ENCODE peak calls at places on chromosome 17, in five cellular contexts. A, P, Q, U and M are unnamed samples.

GRCh38 chr17:67365762-67366192 is 600 bp downstream of the PSMD12 start:
- DNase-seq in A (peak; percentile 60), Q (no peak), U (peak; percentile 34), P (no peak), M (peak; percentile 20)

GRCh38 chr17:21510686-21511367 is 134.7 kb downstream of the KCNJ12 start:
- DNase-seq in Q (peak; percentile 24), P (no peak), A (no peak), U (peak; percentile 17), M (no peak)

GRCh38 chr17:73770115-73770848 is 126.0 kb upstream of the SDK2 start:
- DNase-seq in A (no peak), P (no peak), U (no peak), Q (no peak), M (no peak)

GRCh38 chr17:17206149-17206912 is at the start of gene PLD6:
- DNase-seq in P (no peak), U (peak; percentile 94), A (no peak), Q (no peak), M (peak; percentile 97)

GRCh38 chr17:63474174-63474913 is 2.5 kb upstream of the ACE start:
- DNase-seq in Q (no peak), U (no peak), P (no peak), A (no peak), M (no peak)

GRCh38 chr17:42097691-42098661 is at the start of gene ZNF385C:
- DNase-seq in U (peak; percentile 25), P (no peak), A (no peak), Q (peak; percentile 69), M (no peak)

GRCh38 chr17:17171186-17171585 is 34.9 kb downstream of the PLD6 start:
- DNase-seq in A (no peak), Q (no peak), U (no peak), P (no peak), M (no peak)

GRCh38 chr17:50638572-50638850 is 3.8 kb downstream of the ABCC3 start:
- DNase-seq in P (no peak), A (no peak), Q (no peak), U (no peak), M (no peak)

GRCh38 chr17:27808629-27809028 is 8.3 kb upstream of the NOS2 start:
- DNase-seq in Q (no peak), P (no peak), U (no peak), A (no peak), M (no peak)

GRCh38 chr17:520447-521167 is 168.0 kb upstream of the RPH3AL start:
- DNase-seq in A (no peak), Q (no peak), U (no peak), P (no peak), M (no peak)

GRCh38 chr17:48071654-48072053 is 23.5 kb downstream of the NFE2L1 start:
- DNase-seq in Q (no peak), U (no peak), A (no peak), P (no peak), M (no peak)

GRCh38 chr17:1091190-1091534 is 88.6 kb downstream of the ABR start:
- DNase-seq in U (no peak), P (no peak), Q (no peak), A (no peak), M (no peak)

GRCh38 chr17:48779421-48779820 is 37.6 kb downstream of the TTLL6 start:
- DNase-seq in P (no peak), A (no peak), U (no peak), Q (no peak), M (no peak)

GRCh38 chr17:78365561-78366108 is 5.8 kb upstream of the SOCS3 start:
- DNase-seq in A (no peak), Q (peak; percentile 98), P (peak; percentile 96), U (no peak), M (no peak)

GRCh38 chr17:27544350-27545131 is 86.4 kb upstream of the LGALS9 start:
- DNase-seq in Q (no peak), A (peak; percentile 48), P (no peak), U (peak; percentile 11), M (no peak)

GRCh38 chr17:12814718-12815117 is 25.4 kb downstream of the ARHGAP44 start:
- DNase-seq in A (peak; percentile 48), U (no peak), P (no peak), Q (no peak), M (no peak)

GRCh38 chr17:41098042-41098441 is at the start of gene KRTAP4-8:
- DNase-seq in P (no peak), Q (no peak), A (no peak), U (no peak), M (no peak)

GRCh38 chr17:65638221-65638940 is 76.9 kb upstream of the AXIN2 start:
- DNase-seq in A (no peak), Q (no peak), P (no peak), U (no peak), M (no peak)

GRCh38 chr17:17229416-17230098 is 7.4 kb downstream of the FLCN start:
- DNase-seq in P (no peak), Q (no peak), A (no peak), U (no peak), M (no peak)

GRCh38 chr17:901964-902363 is 77.6 kb downstream of the NXN start:
- DNase-seq in U (no peak), Q (no peak), A (no peak), P (no peak), M (no peak)

GRCh38 chr17:43766413-43767052 is 7.9 kb upstream of the SOST start:
- DNase-seq in Q (peak; percentile 83), P (peak; percentile 68), A (peak; percentile 71), U (peak; percentile 10), M (peak; percentile 64)

GRCh38 chr17:29235904-29236303 is 10.8 kb upstream of the CRYBA1 start:
- DNase-seq in P (no peak), U (no peak), A (no peak), Q (no peak), M (no peak)

GRCh38 chr17:12047977-12048376 is 27.3 kb downstream of the MAP2K4 start:
- DNase-seq in A (no peak), P (no peak), Q (no peak), U (no peak), M (no peak)

GRCh38 chr17:77214743-77215142 is 74.0 kb downstream of the SEC14L1 start:
- DNase-seq in Q (peak; percentile 70), P (no peak), U (no peak), A (peak; percentile 79), M (peak; percentile 49)

GRCh38 chr17:78665952-78666920 is 89.0 kb upstream of the DNAH17 start:
- DNase-seq in U (peak; percentile 63), P (no peak), A (no peak), Q (peak; percentile 24), M (peak; percentile 59)

GRCh38 chr17:36657390-36657762 is 56.0 kb downstream of the MRM1 start:
- DNase-seq in U (no peak), Q (no peak), A (no peak), P (no peak), M (no peak)

GRCh38 chr17:60524463-60525346 is 1.3 kb downstream of the APPBP2 start:
- DNase-seq in A (peak; percentile 57), Q (no peak), P (no peak), U (no peak), M (no peak)

GRCh38 chr17:33057564-33057963 is 65.9 kb downstream of the SPACA3 start:
- DNase-seq in A (no peak), U (no peak), Q (no peak), P (no peak), M (no peak)

GRCh38 chr17:75720656-75721462 is at the start of gene ITGB4:
- DNase-seq in A (no peak), P (peak; percentile 21), Q (peak; percentile 80), U (peak; percentile 66), M (peak; percentile 77)

DNA sequence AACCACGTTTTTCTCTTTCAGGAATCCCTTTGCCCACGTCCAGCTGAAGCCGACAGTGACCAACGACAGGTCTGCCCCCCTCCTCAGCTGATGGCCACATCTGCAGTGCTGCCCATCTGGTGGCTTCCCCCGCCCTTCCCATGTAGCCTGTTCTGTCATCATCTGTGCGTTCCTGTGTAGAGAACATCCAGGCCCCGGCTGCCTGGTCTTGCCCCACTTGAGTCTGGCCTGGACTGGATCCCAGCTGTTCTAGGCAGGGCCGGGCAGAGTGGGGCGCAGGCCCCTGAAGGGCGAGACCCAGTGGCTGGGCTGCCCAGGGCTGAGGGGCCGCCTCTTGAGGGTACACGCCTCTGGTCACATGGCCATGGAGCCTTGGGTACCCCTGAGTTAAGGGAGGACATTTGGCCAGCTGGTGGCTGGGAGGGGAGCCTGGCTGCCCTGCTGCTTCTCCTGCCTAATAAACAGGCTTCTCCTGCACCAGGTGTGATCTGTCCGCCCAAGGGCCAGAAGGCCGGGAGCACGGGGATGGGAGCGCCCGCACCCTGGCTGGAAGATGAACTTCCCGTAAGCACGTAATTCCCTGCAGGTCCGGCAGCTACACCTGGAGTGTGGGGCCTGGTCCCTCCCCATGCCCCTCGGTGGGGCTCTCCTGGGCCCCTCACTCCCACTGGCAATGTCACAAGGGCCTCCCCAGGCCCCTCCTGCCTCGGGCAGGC is 49.4 kb upstream of the PVALEF start:
- DNase-seq in P (no peak), Q (no peak), A (no peak), U (no peak), M (no peak)
- H3K36me3 ChIP-seq in P (peaks cover 9% of the 10 kb centered on the region), Q (no peaks in the 10 kb centered on the region), A (no peaks in the 10 kb centered on the region), U (no peaks in the 10 kb centered on the region), M (no peaks in the 10 kb centered on the region)

DNA sequence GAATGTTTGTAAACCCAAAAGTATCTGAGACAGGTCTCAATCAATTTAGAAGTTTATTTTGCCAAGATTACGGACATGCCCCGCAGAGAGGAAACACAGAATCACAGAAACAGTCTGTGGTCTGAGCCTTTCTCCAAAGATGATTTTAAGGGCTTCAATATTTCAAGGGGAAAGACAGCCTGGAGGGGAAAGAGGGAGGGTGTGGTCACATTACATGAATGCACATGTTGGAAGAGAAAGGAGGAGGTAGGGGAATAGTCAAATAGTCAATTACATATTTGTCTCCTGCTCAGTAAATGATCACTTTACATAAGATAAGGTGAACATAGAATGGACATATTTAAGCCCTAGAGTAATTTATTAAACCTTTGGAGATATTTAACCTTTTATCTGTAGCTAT is 12.3 kb downstream of the UNC45B start:
- DNase-seq in U (no peak), Q (no peak), P (no peak), A (no peak), M (no peak)
- H3K27ac ChIP-seq in U (peak overlapping the region; percentile 39), Q (no peak overlapping the region), P (no peak overlapping the region), A (no peak overlapping the region), M (peak overlapping the region; percentile 14)

DNA sequence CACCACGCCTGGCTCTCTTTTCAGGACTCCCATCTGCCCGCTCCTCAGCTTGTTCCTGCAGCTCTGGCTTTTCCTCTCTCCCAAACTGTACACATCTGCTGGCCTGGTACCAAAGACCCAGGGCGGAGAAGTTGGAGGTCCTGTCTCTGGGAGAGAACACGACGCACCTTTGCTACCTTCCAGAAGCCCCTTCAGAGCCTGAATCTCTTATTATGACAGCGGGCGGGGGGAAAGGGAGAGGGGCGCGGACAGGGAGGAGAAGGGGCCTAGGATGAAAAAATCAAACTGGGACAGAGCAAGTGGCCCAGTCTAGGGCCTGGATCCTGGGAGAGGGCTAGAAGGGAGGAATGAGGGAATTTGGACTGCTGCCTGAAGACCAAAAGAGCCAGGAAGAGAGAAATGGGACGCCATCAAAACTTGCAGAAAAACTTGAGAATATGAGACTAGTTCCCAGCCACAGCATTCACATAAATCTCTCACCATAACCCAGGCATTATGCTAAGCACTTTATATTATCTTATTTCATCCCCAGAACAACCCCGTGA is 2.5 kb upstream of the PER1 start:
- DNase-seq in P (no peak), A (no peak), U (peak; percentile 31), Q (no peak), M (no peak)
- H3K4me1 ChIP-seq in P (peaks cover 33% of the 10 kb centered on the region), A (peaks cover 63% of the 10 kb centered on the region), U (peaks cover 80% of the 10 kb centered on the region), Q (peaks cover 18% of the 10 kb centered on the region), M (peaks cover 75% of the 10 kb centered on the region)

DNA sequence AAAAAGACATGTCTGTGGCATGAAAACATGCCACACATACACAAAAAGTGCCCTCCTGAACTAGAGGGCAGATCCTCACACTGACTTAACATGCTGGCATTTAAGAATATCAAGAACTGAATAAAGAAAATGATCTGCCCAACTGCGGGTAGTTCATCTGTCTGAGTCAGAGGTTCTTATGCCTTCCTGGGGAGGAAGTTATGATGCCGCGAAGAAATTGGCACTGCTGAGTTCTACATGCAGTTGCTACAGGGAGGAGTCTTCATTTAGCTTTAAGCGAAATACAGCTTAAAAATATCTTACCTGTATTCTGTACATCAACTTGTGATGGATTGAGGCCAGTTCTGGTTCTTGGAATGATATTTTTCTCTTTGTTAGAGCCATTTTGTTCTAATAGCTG is 6.3 kb downstream of the ALDH3A2 start:
- DNase-seq in A (no peak), Q (no peak), P (no peak), U (no peak), M (no peak)
- H3K36me3 ChIP-seq in A (no peaks in the 10 kb centered on the region), Q (peaks cover 25% of the 10 kb centered on the region), P (peaks cover 59% of the 10 kb centered on the region), U (peaks cover 17% of the 10 kb centered on the region), M (peaks cover 12% of the 10 kb centered on the region)